ENCODE peak calls at places on chromosomes 5 and 9, in six cellular contexts. A, K, Y, P, Z and U are unnamed samples. For H3K36me3, the result is how much of the 10 kb centered on the place peaks cover.

GRCh38 chr5:92678576-92679105 is 902.4 kb downstream of the NR2F1-AS1 start:
- DNase-seq in A (no peak), K (no peak), Y (no peak), P (no peak), Z (no peak), U (no peak)

GRCh38 chr5:180817847-180818246 is 15.2 kb upstream of the MGAT1 start:
- DNase-seq in A (no peak), K (peak), Y (no peak), P (no peak), Z (no peak), U (no peak)

GRCh38 chr9:19229725-19230355 is 653 bp upstream of the DENND4C start:
- DNase-seq in A (no peak), K (no peak), Y (peak), P (peak), Z (no peak), U (no peak)

GRCh38 chr5:173671121-173671949 is 54.9 kb upstream of the BOD1 start:
- DNase-seq in A (no peak), K (peak), Y (peak), P (no peak), Z (no peak), U (no peak)

GRCh38 chr9:76198336-76198735 is 195.9 kb downstream of the RFK start:
- DNase-seq in A (no peak), K (no peak), Y (no peak), P (no peak), Z (no peak), U (no peak)

GRCh38 chr5:72523960-72524582 is 16.9 kb upstream of the ZNF366 start:
- DNase-seq in A (peak), K (no peak), Y (no peak), P (peak), Z (no peak), U (peak)

GRCh38 chr5:137181685-137182084 is 317.4 kb downstream of the SPOCK1 start:
- DNase-seq in A (no peak), K (no peak), Y (no peak), P (no peak), Z (no peak), U (no peak)

GRCh38 chr5:90479611-90480385 is 5.1 kb downstream of the POLR3G start:
- DNase-seq in A (peak), K (no peak), Y (no peak), P (no peak), Z (no peak), U (no peak)

GRCh38 chr5:16572289-16573015 is 44.3 kb downstream of the RETREG1 start:
- DNase-seq in A (no peak), K (no peak), Y (no peak), P (no peak), Z (no peak), U (no peak)

GRCh38 chr5:93433422-93433821 is 147.6 kb downstream of the NR2F1-AS1 start:
- DNase-seq in A (peak), K (no peak), Y (no peak), P (peak), Z (no peak), U (peak)

GRCh38 chr9:17810728-17811634 is 232.1 kb downstream of the SH3GL2 start:
- DNase-seq in A (peak), K (no peak), Y (peak), P (peak), Z (peak), U (no peak)

GRCh38 chr5:13939647-13940046 is 4.8 kb downstream of the DNAH5 start:
- DNase-seq in A (no peak), K (no peak), Y (no peak), P (no peak), Z (no peak), U (no peak)

GRCh38 chr5:181133610-181134231 is 2.8 kb upstream of the OR2V1 start:
- DNase-seq in A (peak), K (peak), Y (peak), P (peak), Z (no peak), U (peak)

GRCh38 chr5:133870661-133871060 is 97.8 kb downstream of the C5orf15 start:
- DNase-seq in A (peak), K (no peak), Y (no peak), P (peak), Z (no peak), U (peak)

GRCh38 chr5:92850886-92851285 is 730.1 kb downstream of the NR2F1-AS1 start:
- DNase-seq in A (no peak), K (no peak), Y (no peak), P (no peak), Z (no peak), U (no peak)

GRCh38 chr5:32038537-32038936 is 135.6 kb downstream of the GOLPH3 start:
- DNase-seq in A (no peak), K (no peak), Y (no peak), P (no peak), Z (no peak), U (no peak)

GRCh38 chr9:69549310-69550202 is 122.6 kb downstream of the APBA1 start:
- DNase-seq in A (no peak), K (no peak), Y (no peak), P (peak), Z (no peak), U (peak)

GRCh38 chr9:92618633-92619225 is 51.2 kb downstream of the IPPK start:
- DNase-seq in A (no peak), K (no peak), Y (no peak), P (no peak), Z (peak), U (no peak)

GRCh38 chr5:170082701-170083100 is 23.0 kb upstream of the FOXI1 start:
- DNase-seq in A (no peak), K (no peak), Y (no peak), P (no peak), Z (no peak), U (no peak)
- H3K36me3 ChIP-seq in A (under half), K (under half), Y (under half), P (under half), Z (under half), U (under half)

GRCh38 chr5:150302301-150303069 is at the start of gene ARSI:
- DNase-seq in A (peak), K (no peak), Y (peak), P (no peak), Z (peak), U (peak)
- TF ChIP-seq CTCF in A (no peak), K (no peak), Y (no peak), P (peak), Z (no peak), U (peak)

GRCh38 chr9:131607591-131607990 is 62.3 kb downstream of the PRRT1B start:
- DNase-seq in A (no peak), K (no peak), Y (no peak), P (no peak), Z (no peak), U (no peak)

GRCh38 chr9:131606896-131607567 is 61.7 kb downstream of the PRRT1B start:
- DNase-seq in A (no peak), K (no peak), Y (no peak), P (no peak), Z (no peak), U (no peak)

GRCh38 chr9:131609116-131609830 is 64.0 kb downstream of the PRRT1B start:
- DNase-seq in A (peak), K (no peak), Y (no peak), P (peak), Z (peak), U (no peak)

GRCh38 chr9:131610231-131610761 is 65.0 kb downstream of the PRRT1B start:
- DNase-seq in A (no peak), K (peak), Y (no peak), P (no peak), Z (peak), U (no peak)

DNA sequence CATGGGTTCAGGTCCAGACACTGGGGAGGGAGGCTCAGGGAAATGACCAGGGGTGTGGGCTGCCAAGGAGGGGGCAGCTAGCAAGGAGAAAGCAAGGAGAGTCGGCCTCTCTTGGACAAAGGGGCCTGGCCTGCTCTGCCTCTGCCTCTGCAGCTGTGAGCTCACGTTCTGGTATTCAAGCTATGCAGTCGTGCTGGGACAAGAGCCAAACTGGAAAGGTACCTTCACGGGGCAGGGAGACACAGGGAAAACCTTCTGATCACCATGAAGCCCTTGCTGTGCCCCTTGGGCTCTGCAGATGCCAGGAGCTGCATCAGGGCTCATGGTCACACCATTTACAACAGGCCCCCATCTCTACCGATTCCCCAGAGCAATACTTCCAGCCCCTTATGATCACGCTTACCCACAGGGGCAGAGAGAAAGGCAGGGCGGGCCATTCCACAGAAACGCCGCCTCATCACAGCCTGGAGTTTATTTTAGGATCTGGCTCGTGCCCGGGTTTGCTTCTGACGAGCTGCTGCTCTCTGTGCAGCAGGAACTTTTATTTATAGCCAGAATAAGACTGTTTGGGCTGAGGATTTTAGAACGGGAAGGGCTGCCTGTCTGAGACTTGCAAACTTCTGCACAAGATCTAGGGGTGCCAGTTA is 63.3 kb downstream of the PRRT1B start:
- DNase-seq in A (peak), K (peak), Y (peak), P (peak), Z (peak), U (peak)
- H3K4me3 ChIP-seq in A (peak), K (peak), Y (no peak), P (no peak), Z (no peak), U (no peak)

GRCh38 chr9:121767176-121767769 is 115.8 kb downstream of the DAB2IP start:
- DNase-seq in A (no peak), K (no peak), Y (no peak), P (no peak), Z (no peak), U (no peak)

GRCh38 chr9:121768416-121769015 is 117.1 kb downstream of the DAB2IP start:
- DNase-seq in A (no peak), K (no peak), Y (no peak), P (no peak), Z (peak), U (no peak)

GRCh38 chr9:121765021-121765950 is 113.9 kb downstream of the DAB2IP start:
- DNase-seq in A (peak), K (peak), Y (peak), P (no peak), Z (peak), U (peak)

GRCh38 chr9:121764371-121764730 is 112.9 kb downstream of the DAB2IP start:
- DNase-seq in A (no peak), K (no peak), Y (no peak), P (no peak), Z (no peak), U (no peak)

DNA sequence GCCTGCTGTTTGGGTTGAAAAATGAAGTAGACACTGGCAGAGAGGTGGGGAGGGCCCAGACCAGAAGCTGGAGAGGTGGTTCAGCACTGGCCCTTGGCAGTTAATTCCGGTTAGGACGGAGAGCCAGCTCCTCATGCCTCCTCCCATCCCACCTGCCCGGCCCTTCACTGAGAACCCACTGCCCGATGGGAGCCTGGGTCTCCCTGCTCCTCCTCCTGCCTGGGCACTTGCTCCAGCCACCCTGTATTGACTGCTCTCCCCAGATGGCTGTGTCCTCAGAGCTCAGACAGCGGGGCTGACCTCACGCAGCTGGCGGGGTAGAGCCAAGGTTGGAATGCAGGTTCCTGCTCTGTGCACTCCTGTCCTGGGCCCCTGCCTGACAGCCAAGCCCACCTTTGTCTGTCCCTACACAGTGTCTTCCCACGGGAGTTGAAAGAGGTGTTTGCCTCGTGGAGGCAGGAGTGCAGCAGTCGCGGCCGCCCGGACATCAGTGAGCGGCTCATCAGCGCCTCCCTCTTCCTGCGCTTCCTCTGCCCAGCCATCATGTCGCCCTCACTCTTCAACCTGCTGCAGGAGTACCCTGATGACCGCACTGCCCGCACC is 114.7 kb downstream of the DAB2IP start:
- DNase-seq in A (no peak), K (no peak), Y (no peak), P (no peak), Z (no peak), U (no peak)
- H3K36me3 ChIP-seq in A (under half), K (half or more), Y (under half), P (under half), Z (under half), U (under half)